ENCODE peak calls at places on chromosomes 5 and 9, in eight cellular contexts. L is HCT116, X is adrenal gland, N is DND-41, F is ascending aorta, T is upper lobe of right lung, P is GM12878, K is heart right ventricle. S is an unnamed sample. For H3K9me3 and H3K27me3, the result is how much of the 10 kb centered on the place peaks cover.

GRCh38 chr9:135015565-135015964 is 71.9 kb upstream of the OLFM1 start:
- DNase-seq in X (no peak), N (no peak), P (no peak), F (no peak), T (no peak), K (no peak), L (no peak), S (no peak)

GRCh38 chr9:72134801-72135200 is 14.4 kb upstream of the GDA start:
- DNase-seq in T (no peak), K (no peak), N (no peak), P (no peak), F (no peak), L (no peak), X (no peak), S (no peak)

GRCh38 chr9:70805953-70806352 is 315.5 kb downstream of the TRPM3 start:
- DNase-seq in K (no peak), N (no peak), T (no peak), L (no peak), X (no peak), F (no peak), P (no peak), S (no peak)

GRCh38 chr5:75367401-75367800 is 30.4 kb downstream of the HMGCR start:
- DNase-seq in P (no peak), L (no peak), K (no peak), N (no peak), F (no peak), T (no peak), X (no peak), S (no peak)

GRCh38 chr5:16931334-16932110 is 4.6 kb downstream of the MYO10 start:
- DNase-seq in N (no peak), T (peak), F (no peak), P (no peak), K (no peak), L (no peak), X (no peak), S (peak)

GRCh38 chr5:150397749-150398431 is 14.8 kb downstream of the CD74 start:
- DNase-seq in N (no peak), X (no peak), K (no peak), P (no peak), L (no peak), T (no peak), F (no peak), S (no peak)

GRCh38 chr5:72267685-72268084 is 52.4 kb downstream of the MRPS27 start:
- DNase-seq in F (no peak), L (no peak), X (no peak), N (no peak), T (no peak), P (no peak), K (no peak), S (no peak)

GRCh38 chr5:149747833-149748366 is 17.8 kb downstream of the PPARGC1B start:
- DNase-seq in T (no peak), N (no peak), L (no peak), K (no peak), P (no peak), X (no peak), F (no peak), S (no peak)

GRCh38 chr5:18000744-18001143 is 366.5 kb downstream of the TAF11L14 start:
- DNase-seq in L (no peak), P (no peak), X (no peak), F (no peak), T (no peak), K (no peak), N (no peak), S (no peak)

GRCh38 chr5:129804705-129805104 is 56.8 kb downstream of the MINAR2 start:
- DNase-seq in T (no peak), F (no peak), P (no peak), L (no peak), N (no peak), X (no peak), K (no peak), S (no peak)

GRCh38 chr5:126531543-126532120 is 63.4 kb downstream of the ALDH7A1 start:
- DNase-seq in L (no peak), K (no peak), X (no peak), N (no peak), F (peak), P (no peak), T (no peak), S (peak)

GRCh38 chr9:10806873-10807272 is 194.1 kb upstream of the PTPRD start:
- DNase-seq in F (no peak), K (no peak), L (no peak), T (no peak), X (no peak), P (no peak), N (no peak), S (no peak)

DNA sequence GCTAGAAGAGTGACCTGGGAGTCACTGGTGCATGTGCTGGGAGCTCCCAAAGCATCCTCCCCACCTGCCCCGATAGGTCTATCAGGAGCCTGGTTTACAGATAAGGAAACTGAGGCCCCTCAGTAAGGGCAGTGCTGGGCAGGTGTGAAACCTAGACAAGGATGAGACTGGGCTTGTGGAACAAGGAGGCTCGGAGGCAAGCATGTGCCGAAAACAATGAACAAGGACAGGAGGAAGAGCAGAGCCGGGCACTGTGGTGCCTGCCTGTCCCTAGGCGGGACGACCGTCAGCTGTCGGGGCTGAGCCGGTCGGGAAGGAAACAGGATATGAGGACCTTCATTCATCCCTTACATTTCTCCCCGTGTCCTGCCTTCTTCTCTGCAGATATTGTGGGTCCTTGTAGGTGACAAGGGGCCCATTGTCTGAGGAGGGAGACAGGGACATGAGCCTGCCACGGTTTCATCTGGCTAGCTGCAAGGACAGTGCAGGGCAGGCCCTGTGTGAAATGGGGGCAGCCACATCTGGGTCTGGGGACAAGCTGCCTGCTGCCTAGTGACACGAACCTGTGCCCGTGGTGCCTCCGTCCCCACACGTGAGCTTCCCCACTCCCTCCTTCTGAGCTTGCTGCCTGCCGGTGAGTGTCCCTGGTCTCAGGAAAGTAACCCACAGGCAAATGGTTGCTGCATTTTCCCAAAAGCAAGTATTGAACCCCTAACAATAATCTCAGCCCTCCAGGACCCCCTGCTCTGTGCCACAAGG is 18.6 kb downstream of the FGD3 start:
- DNase-seq in F (peak), X (no peak), P (no peak), K (no peak), L (no peak), N (no peak), T (peak), S (no peak)
- H3K4me3 ChIP-seq in F (no peak), X (peak), P (peak), K (no peak), L (no peak), N (peak), T (peak), S (no peak)

GRCh38 chr5:119313207-119313606 is 42.6 kb upstream of the TNFAIP8 start:
- DNase-seq in N (peak), K (no peak), X (no peak), F (no peak), T (no peak), P (no peak), L (no peak), S (no peak)
- H3K9me3 ChIP-seq in N (under half), K (under half), X (under half), F (under half), T (under half), P (under half), L (under half), S (under half)

GRCh38 chr9:36898621-36899020 is 135.4 kb downstream of the PAX5 start:
- DNase-seq in F (no peak), T (no peak), K (no peak), X (no peak), L (no peak), N (no peak), P (no peak), S (no peak)

GRCh38 chr9:36897019-36897418 is 137.0 kb downstream of the PAX5 start:
- DNase-seq in P (no peak), L (no peak), K (no peak), N (no peak), F (no peak), T (no peak), X (no peak), S (no peak)

GRCh38 chr9:36896296-36896695 is 137.8 kb downstream of the PAX5 start:
- DNase-seq in F (no peak), L (no peak), P (no peak), N (no peak), X (no peak), K (no peak), T (no peak), S (no peak)

GRCh38 chr9:36895744-36896260 is 138.3 kb downstream of the PAX5 start:
- DNase-seq in N (no peak), X (no peak), K (no peak), P (no peak), T (no peak), F (peak), L (no peak), S (no peak)

GRCh38 chr9:36897476-36897875 is 136.6 kb downstream of the PAX5 start:
- DNase-seq in N (no peak), K (no peak), T (no peak), X (no peak), L (no peak), F (no peak), P (no peak), S (no peak)
- H3K27me3 ChIP-seq in N (under half), K (under half), T (under half), X (under half), L (half or more), F (under half), P (under half), S (under half)

DNA sequence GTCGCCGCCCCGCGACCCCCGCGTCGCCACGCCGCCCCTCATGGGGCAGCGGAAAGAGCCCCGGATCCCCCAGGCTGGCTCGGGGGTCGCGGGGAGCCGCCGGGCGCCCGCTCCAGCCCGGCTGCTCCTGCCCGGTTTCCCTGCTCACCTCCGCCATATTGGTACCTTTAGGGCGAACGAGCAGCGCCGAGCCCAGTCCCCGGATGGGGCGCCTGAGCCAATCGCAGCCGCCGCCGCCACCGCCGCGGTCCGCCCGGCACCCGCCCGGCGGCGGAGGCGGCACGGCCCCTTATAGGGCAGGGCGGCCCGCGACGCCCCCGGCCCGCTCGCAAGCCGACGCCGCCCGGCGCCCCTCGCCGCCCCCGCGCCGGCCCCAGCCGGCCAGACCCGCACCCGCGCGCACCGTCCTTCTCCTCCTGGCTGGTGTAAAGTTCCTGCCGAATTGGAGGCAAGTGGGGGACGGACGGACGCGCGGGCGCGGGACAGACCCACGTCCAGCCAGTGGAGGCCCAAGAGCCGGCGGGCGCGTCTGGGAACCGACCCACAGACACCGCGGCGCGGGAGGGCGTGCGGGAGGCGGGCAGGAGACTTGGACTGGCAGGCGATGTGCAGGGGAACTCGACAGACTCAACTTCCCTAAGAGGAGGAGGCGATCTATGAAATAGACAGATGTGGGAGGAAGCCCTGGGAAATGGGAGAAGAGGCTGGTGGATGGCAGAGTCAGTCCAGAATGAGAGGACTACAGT is at the start of gene MIER3:
- DNase-seq in L (peak), P (no peak), F (peak), T (peak), X (peak), N (peak), K (peak), S (peak)
- H3K4me3 ChIP-seq in L (peak), P (peak), F (peak), T (peak), X (peak), N (peak), K (peak), S (peak)

DNA sequence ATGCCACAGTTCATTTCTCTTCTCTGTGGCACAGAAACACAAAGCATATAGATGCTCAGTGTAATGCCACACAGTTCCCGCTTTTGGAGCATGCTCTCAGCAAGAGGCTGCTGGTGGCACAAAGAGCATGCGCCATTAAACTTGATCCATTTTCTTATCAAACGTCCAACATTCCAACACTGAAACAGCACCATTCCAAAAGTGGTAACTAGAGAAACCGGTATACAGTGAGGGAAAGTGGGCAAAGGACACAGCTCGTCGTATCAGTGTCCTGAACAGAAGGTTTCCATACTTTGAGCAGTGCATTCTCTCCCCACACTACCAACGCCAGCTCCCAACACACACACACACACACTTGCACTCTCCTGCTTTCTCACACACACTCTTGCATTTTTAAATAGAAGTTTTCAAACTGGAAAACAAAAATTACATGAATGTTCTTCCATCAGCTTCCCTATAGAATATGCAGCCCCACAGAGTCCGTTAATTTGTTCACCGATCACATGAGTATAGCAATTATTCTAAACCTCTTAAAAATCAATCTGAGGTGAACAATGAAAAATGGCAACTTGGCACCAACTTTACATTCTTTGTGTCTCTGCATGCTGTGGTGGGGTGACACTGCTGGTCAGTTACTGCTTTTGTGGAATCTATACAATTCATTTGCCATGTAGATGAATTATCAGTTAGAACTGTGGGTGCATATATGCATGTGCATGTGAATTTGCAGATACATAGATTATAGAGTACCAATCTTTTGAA is 5.8 kb downstream of the NFIB start:
- DNase-seq in T (no peak), K (no peak), P (no peak), F (no peak), L (no peak), N (no peak), X (no peak), S (no peak)
- H3K9me3 ChIP-seq in T (under half), K (under half), P (under half), F (under half), L (under half), N (under half), X (under half), S (under half)

DNA sequence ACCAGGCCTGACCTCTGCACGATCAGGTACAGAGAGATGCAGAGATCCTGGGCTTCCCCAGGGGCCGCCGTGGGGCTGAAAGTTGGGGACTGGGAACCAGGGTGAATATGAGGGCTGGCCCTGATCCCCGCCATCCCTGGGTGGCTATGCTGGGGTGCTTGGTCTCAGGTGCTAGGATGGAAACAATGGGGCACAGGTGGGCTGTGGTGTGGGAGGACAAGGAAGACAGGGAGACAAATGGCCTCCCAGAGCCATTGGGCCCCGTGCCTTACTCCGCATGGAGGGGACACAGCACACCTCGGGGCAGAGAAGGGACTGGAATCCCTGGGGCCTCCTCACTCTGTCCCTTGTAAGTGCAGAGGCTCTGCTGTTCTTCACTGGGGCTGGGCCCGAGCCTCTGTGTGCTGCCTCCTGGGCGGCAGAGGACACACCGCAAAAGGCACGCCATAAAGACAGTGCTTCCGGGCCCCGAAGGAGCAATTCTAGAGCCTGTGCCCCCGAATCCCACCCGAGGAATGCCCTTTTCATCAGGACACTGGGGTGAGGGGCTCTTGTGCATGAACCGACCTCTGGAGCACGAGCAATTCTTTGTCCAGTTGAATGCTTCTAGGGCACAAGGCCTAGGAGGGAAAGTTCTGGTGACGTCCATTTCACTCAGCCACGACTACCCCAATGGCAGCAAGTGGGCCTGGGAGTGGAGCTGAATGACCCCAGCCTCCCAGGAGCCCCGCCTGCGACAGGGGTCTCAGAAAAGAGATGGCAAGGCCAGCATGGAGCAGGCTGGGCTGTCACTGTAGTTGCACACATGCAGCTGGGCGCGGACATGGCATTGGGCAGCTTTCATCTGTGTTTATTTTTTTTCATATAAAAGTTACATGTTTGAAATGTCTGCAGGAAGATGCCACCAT is 30.9 kb downstream of the PRRT1B start:
- DNase-seq in P (no peak), K (no peak), X (no peak), L (no peak), T (no peak), F (no peak), N (no peak), S (no peak)
- H3K27me3 ChIP-seq in P (under half), K (under half), X (under half), L (under half), T (under half), F (under half), N (under half), S (under half)

S was measured in SJCRH30.